ENCODE peak calls at places on chromosomes 13 and 19, in nine cellular contexts. One of them, this sample, is unnamed.

GRCh38 chr19:1510442-1510806 is 2.4 kb downstream of the ADAMTSL5 start:
- DNase-seq in astrocyte of the spinal cord: no peak
- DNase-seq in nephron progenitor cell: no peak
- DNase-seq in CD8-positive, alpha-beta T cell: no peak
- DNase-seq in GM23338: no peak
- DNase-seq in psoas muscle: no peak
- DNase-seq in CD4-positive, alpha-beta T cell: no peak
- DNase-seq in heart right ventricle: no peak
- DNase-seq in NB4: no peak
- DNase-seq in this sample: no peak

GRCh38 chr19:29934257-29934656 is 7.8 kb upstream of the URI1 start:
- DNase-seq in astrocyte of the spinal cord: no peak
- DNase-seq in nephron progenitor cell: no peak
- DNase-seq in CD8-positive, alpha-beta T cell: no peak
- DNase-seq in GM23338: no peak
- DNase-seq in psoas muscle: no peak
- DNase-seq in CD4-positive, alpha-beta T cell: no peak
- DNase-seq in heart right ventricle: no peak
- DNase-seq in NB4: no peak
- DNase-seq in this sample: no peak

GRCh38 chr19:3108775-3109174 is 14.6 kb downstream of the GNA11 start:
- DNase-seq in astrocyte of the spinal cord: peak; percentile 47
- DNase-seq in nephron progenitor cell: peak; percentile 68
- DNase-seq in CD8-positive, alpha-beta T cell: peak; percentile 60
- DNase-seq in GM23338: peak; percentile 92
- DNase-seq in psoas muscle: peak; percentile 77
- DNase-seq in CD4-positive, alpha-beta T cell: peak; percentile 66
- DNase-seq in heart right ventricle: peak; percentile 53
- DNase-seq in NB4: peak; percentile 68
- DNase-seq in this sample: peak; percentile 33

GRCh38 chr13:31035162-31035951 is 102.9 kb downstream of the TEX26 start:
- DNase-seq in astrocyte of the spinal cord: no peak
- DNase-seq in nephron progenitor cell: no peak
- DNase-seq in CD8-positive, alpha-beta T cell: no peak
- DNase-seq in GM23338: no peak
- DNase-seq in psoas muscle: no peak
- DNase-seq in CD4-positive, alpha-beta T cell: no peak
- DNase-seq in heart right ventricle: peak; percentile 29
- DNase-seq in NB4: no peak
- DNase-seq in this sample: peak; percentile 33

GRCh38 chr13:106533101-106533939 is 2.1 kb downstream of the EFNB2 start:
- DNase-seq in astrocyte of the spinal cord: peak; percentile 85
- DNase-seq in nephron progenitor cell: peak; percentile 91
- DNase-seq in CD8-positive, alpha-beta T cell: no peak
- DNase-seq in GM23338: peak; percentile 88
- DNase-seq in psoas muscle: peak; percentile 91
- DNase-seq in CD4-positive, alpha-beta T cell: no peak
- DNase-seq in heart right ventricle: peak; percentile 84
- DNase-seq in NB4: peak; percentile 59
- DNase-seq in this sample: peak; percentile 96

GRCh38 chr19:30281903-30282302 is 90.3 kb upstream of the ZNF536 start:
- DNase-seq in astrocyte of the spinal cord: no peak
- DNase-seq in nephron progenitor cell: no peak
- DNase-seq in CD8-positive, alpha-beta T cell: no peak
- DNase-seq in GM23338: no peak
- DNase-seq in psoas muscle: no peak
- DNase-seq in CD4-positive, alpha-beta T cell: no peak
- DNase-seq in heart right ventricle: no peak
- DNase-seq in NB4: no peak
- DNase-seq in this sample: peak; percentile 36

GRCh38 chr19:9485140-9485539 is 13.3 kb downstream of the ZNF560 start:
- DNase-seq in astrocyte of the spinal cord: no peak
- DNase-seq in nephron progenitor cell: no peak
- DNase-seq in CD8-positive, alpha-beta T cell: no peak
- DNase-seq in GM23338: no peak
- DNase-seq in psoas muscle: no peak
- DNase-seq in CD4-positive, alpha-beta T cell: no peak
- DNase-seq in heart right ventricle: no peak
- DNase-seq in NB4: no peak
- DNase-seq in this sample: no peak

GRCh38 chr19:3969435-3970312 is 1.2 kb downstream of the DAPK3 start:
- DNase-seq in astrocyte of the spinal cord: peak; percentile 89
- DNase-seq in nephron progenitor cell: peak; percentile 32
- DNase-seq in CD8-positive, alpha-beta T cell: no peak
- DNase-seq in GM23338: peak; percentile 62
- DNase-seq in psoas muscle: peak; percentile 78
- DNase-seq in CD4-positive, alpha-beta T cell: no peak
- DNase-seq in heart right ventricle: peak; percentile 60
- DNase-seq in NB4: no peak
- DNase-seq in this sample: peak; percentile 91

GRCh38 chr13:98564204-98564603 is 12.7 kb downstream of the STK24 start:
- DNase-seq in astrocyte of the spinal cord: no peak
- DNase-seq in nephron progenitor cell: no peak
- DNase-seq in CD8-positive, alpha-beta T cell: no peak
- DNase-seq in GM23338: no peak
- DNase-seq in psoas muscle: no peak
- DNase-seq in CD4-positive, alpha-beta T cell: no peak
- DNase-seq in heart right ventricle: no peak
- DNase-seq in NB4: no peak
- DNase-seq in this sample: no peak

GRCh38 chr13:24168980-24169379 is 8.5 kb downstream of the SPATA13 start:
- DNase-seq in astrocyte of the spinal cord: peak; percentile 47
- DNase-seq in nephron progenitor cell: no peak
- DNase-seq in CD8-positive, alpha-beta T cell: no peak
- DNase-seq in GM23338: no peak
- DNase-seq in psoas muscle: no peak
- DNase-seq in CD4-positive, alpha-beta T cell: no peak
- DNase-seq in heart right ventricle: no peak
- DNase-seq in NB4: no peak
- DNase-seq in this sample: no peak

GRCh38 chr13:58843567-58843966 is 1212.0 kb downstream of the PCDH17 start:
- DNase-seq in astrocyte of the spinal cord: no peak
- DNase-seq in nephron progenitor cell: no peak
- DNase-seq in CD8-positive, alpha-beta T cell: no peak
- DNase-seq in GM23338: peak; percentile 57
- DNase-seq in psoas muscle: no peak
- DNase-seq in CD4-positive, alpha-beta T cell: no peak
- DNase-seq in heart right ventricle: no peak
- DNase-seq in NB4: peak; percentile 7
- DNase-seq in this sample: no peak

DNA sequence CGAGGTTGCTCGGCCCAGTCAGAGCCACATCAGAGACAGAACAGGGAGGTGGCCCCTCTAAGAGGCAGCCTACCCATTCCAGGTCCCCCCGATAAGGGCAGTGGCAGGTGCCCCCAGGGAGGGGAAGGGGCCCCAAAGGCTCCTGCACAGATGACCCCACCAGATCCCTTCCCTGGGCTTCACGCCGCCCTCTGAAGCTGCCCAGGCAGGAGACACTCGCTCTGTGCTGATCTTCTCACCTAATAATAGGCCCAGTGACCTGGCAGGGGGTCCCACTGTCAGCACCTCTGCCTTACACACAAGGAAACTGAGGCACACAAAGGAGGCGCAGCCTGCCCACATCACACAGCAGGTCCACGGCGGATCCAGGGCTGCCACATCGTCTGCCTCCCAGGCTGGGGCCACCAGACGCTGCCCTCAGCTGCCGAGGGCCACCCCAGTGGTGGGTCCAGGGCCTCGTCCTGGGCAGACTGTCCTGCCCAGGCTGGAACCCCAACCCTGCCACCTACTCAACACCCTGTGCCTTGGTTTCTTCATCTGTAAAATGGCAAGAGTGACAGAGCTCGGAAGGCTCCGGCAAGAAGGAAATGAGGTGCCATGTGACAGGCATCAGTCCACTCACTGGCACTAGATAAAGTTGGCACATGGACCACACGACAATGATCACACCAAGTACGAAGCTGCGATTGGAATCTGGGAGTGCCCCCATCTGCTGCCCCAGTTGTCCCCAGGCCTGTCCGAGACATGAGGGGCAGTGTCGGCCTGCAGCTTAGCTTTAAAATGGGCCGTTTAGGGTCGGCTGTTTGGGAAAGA is 56.5 kb downstream of the KLF2 start:
- DNase-seq in astrocyte of the spinal cord: no peak
- DNase-seq in nephron progenitor cell: no peak
- DNase-seq in CD8-positive, alpha-beta T cell: no peak
- DNase-seq in GM23338: no peak
- DNase-seq in psoas muscle: peak; percentile 57
- DNase-seq in CD4-positive, alpha-beta T cell: no peak
- DNase-seq in heart right ventricle: no peak
- DNase-seq in NB4: no peak
- DNase-seq in this sample: no peak
- TF ChIP-seq CTCF in astrocyte of the spinal cord: no peak
- TF ChIP-seq CTCF in nephron progenitor cell: no peak
- TF ChIP-seq CTCF in CD8-positive, alpha-beta T cell: no peak
- TF ChIP-seq CTCF in GM23338: no peak
- TF ChIP-seq CTCF in psoas muscle: no peak
- TF ChIP-seq CTCF in CD4-positive, alpha-beta T cell: no peak
- TF ChIP-seq CTCF in heart right ventricle: no peak
- TF ChIP-seq CTCF in NB4: no peak
- TF ChIP-seq CTCF in this sample: no peak

DNA sequence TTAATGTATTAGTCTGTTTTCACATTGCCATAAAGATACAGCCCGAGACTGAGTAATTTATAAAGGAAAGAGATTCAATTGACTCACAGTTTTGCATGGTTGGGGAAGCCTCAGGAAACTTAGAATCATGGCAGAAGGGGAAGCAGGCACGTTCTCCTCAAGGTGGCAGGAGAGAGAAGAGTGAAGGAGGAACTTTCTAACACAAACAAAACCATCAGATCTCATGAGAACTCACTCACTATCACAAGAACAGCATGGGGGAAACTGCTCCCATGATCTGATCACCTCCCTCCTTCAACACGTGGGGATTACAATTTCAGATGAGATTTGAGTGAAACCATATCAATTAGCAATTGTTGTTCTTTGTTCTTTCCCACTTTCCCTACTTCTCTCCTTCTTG is 689.0 kb upstream of the SLITRK1 start:
- DNase-seq in astrocyte of the spinal cord: no peak
- DNase-seq in nephron progenitor cell: no peak
- DNase-seq in CD8-positive, alpha-beta T cell: no peak
- DNase-seq in GM23338: peak; percentile 52
- DNase-seq in psoas muscle: no peak
- DNase-seq in CD4-positive, alpha-beta T cell: no peak
- DNase-seq in heart right ventricle: no peak
- DNase-seq in NB4: peak; percentile 2
- DNase-seq in this sample: no peak
- TF ChIP-seq CTCF in astrocyte of the spinal cord: no peak
- TF ChIP-seq CTCF in nephron progenitor cell: peak; percentile 9
- TF ChIP-seq CTCF in CD8-positive, alpha-beta T cell: no peak
- TF ChIP-seq CTCF in GM23338: peak; percentile 47
- TF ChIP-seq CTCF in psoas muscle: no peak
- TF ChIP-seq CTCF in CD4-positive, alpha-beta T cell: no peak
- TF ChIP-seq CTCF in heart right ventricle: no peak
- TF ChIP-seq CTCF in NB4: no peak
- TF ChIP-seq CTCF in this sample: no peak

GRCh38 chr13:51865838-51866237 is 4.1 kb downstream of the CCDC70 start:
- DNase-seq in astrocyte of the spinal cord: no peak
- DNase-seq in nephron progenitor cell: no peak
- DNase-seq in CD8-positive, alpha-beta T cell: no peak
- DNase-seq in GM23338: peak; percentile 49
- DNase-seq in psoas muscle: no peak
- DNase-seq in CD4-positive, alpha-beta T cell: no peak
- DNase-seq in heart right ventricle: no peak
- DNase-seq in NB4: no peak
- DNase-seq in this sample: no peak
- TF ChIP-seq CTCF in astrocyte of the spinal cord: no peak
- TF ChIP-seq CTCF in nephron progenitor cell: no peak
- TF ChIP-seq CTCF in CD8-positive, alpha-beta T cell: no peak
- TF ChIP-seq CTCF in GM23338: peak; percentile 38
- TF ChIP-seq CTCF in psoas muscle: no peak
- TF ChIP-seq CTCF in CD4-positive, alpha-beta T cell: no peak
- TF ChIP-seq CTCF in heart right ventricle: no peak
- TF ChIP-seq CTCF in NB4: peak; percentile 6
- TF ChIP-seq CTCF in this sample: no peak

DNA sequence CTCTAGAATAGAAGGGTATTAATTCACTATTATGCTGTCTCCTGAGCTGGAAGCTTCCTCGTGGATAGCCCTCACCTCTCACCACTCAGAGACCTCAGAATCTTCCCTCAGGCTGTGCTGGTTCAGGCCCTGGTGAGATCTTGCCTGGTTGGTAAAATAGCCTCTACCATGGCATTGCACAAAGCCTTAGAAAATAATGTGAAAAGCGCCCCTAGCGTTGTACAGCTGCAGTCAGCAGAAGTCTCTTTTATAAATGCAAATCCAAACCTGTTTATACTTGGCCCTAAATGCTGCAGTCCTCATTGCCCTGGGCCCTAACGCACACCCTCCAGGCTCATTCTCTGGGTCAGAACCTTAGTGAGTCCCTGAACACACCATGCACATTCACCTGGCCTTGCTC is 150.9 kb downstream of the KCTD15 start:
- DNase-seq in astrocyte of the spinal cord: no peak
- DNase-seq in nephron progenitor cell: no peak
- DNase-seq in CD8-positive, alpha-beta T cell: no peak
- DNase-seq in GM23338: peak; percentile 36
- DNase-seq in psoas muscle: no peak
- DNase-seq in CD4-positive, alpha-beta T cell: no peak
- DNase-seq in heart right ventricle: no peak
- DNase-seq in NB4: peak; percentile 16
- DNase-seq in this sample: no peak
- TF ChIP-seq CTCF in astrocyte of the spinal cord: no peak
- TF ChIP-seq CTCF in nephron progenitor cell: no peak
- TF ChIP-seq CTCF in CD8-positive, alpha-beta T cell: no peak
- TF ChIP-seq CTCF in GM23338: peak; percentile 46
- TF ChIP-seq CTCF in psoas muscle: no peak
- TF ChIP-seq CTCF in CD4-positive, alpha-beta T cell: no peak
- TF ChIP-seq CTCF in heart right ventricle: no peak
- TF ChIP-seq CTCF in NB4: peak; percentile 31
- TF ChIP-seq CTCF in this sample: no peak

This sample was measured in foreskin fibroblast.